ENCODE peak calls at places on chromosome 21, in eight cellular contexts. K is COR-L47; Z is Caki2; V is RCC 7860; T is astrocyte of the spinal cord; F is stimulated activated CD8-positive, alpha-beta memory T cell treated with anti-CD3 and anti-CD28 coated beads, Interleukin-2, amount 100 ng/mL, for 1 hour; D is neural crest cell; P is tibial artery. S is an unnamed sample.
A peak's percentile ranks its signal among the peaks of the same experiment; 100 is the strongest.

GRCh38 chr21:35649186-35649585 is 411.1 kb downstream of the SETD4 start:
- DNase-seq in F (no peak), Z (no peak), D (no peak), P (no peak), V (peak; percentile 54), T (peak; percentile 59), K (no peak), S (no peak)

GRCh38 chr21:46356494-46357334 is 32.8 kb downstream of the PCNT start:
- DNase-seq in V (no peak), Z (no peak), K (no peak), P (no peak), D (no peak), F (no peak), T (no peak), S (no peak)

GRCh38 chr21:31397939-31398338 is 53.9 kb upstream of the TIAM1 start:
- DNase-seq in P (no peak), K (no peak), Z (no peak), F (no peak), T (no peak), V (no peak), D (peak; percentile 36), S (no peak)

GRCh38 chr21:42781150-42781980 is 98.0 kb downstream of the WDR4 start:
- DNase-seq in K (peak; percentile 56), Z (no peak), V (no peak), D (no peak), P (no peak), T (no peak), F (no peak), S (no peak)

GRCh38 chr21:41255190-41255589 is 61.4 kb upstream of the FAM3B start:
- DNase-seq in T (no peak), Z (no peak), V (no peak), F (no peak), D (no peak), K (no peak), P (no peak), S (no peak)

GRCh38 chr21:42262826-42263225 is 43.9 kb downstream of the ABCG1 start:
- DNase-seq in T (no peak), D (no peak), Z (no peak), V (peak; percentile 23), F (no peak), K (no peak), P (peak; percentile 53), S (no peak)

GRCh38 chr21:26447932-26448331 is 125.2 kb downstream of the CYYR1 start:
- DNase-seq in D (no peak), F (no peak), V (no peak), K (no peak), T (no peak), P (no peak), Z (no peak), S (no peak)

GRCh38 chr21:35428489-35428888 is 379.4 kb upstream of the RUNX1 start:
- DNase-seq in T (peak; percentile 50), P (peak; percentile 39), F (no peak), Z (no peak), V (no peak), K (no peak), D (no peak), S (peak; percentile 4)

GRCh38 chr21:38349111-38349746 is 92.4 kb downstream of the KCNJ15 start:
- DNase-seq in F (no peak), V (no peak), P (no peak), T (peak; percentile 99), K (peak; percentile 8), Z (peak; percentile 67), D (no peak), S (no peak)

GRCh38 chr21:44092201-44092600 is 15.0 kb upstream of the PWP2 start:
- DNase-seq in P (no peak), Z (no peak), F (no peak), D (no peak), V (no peak), K (no peak), T (no peak), S (no peak)

GRCh38 chr21:21039624-21040023 is 41.4 kb downstream of the NCAM2 start:
- DNase-seq in D (no peak), T (no peak), F (no peak), K (no peak), Z (no peak), P (no peak), V (no peak), S (no peak)

GRCh38 chr21:38849776-38850175 is 44.0 kb downstream of the ETS2 start:
- DNase-seq in F (no peak), V (no peak), P (no peak), T (no peak), Z (no peak), K (no peak), D (no peak), S (no peak)

GRCh38 chr21:38319781-38320180 is 63.0 kb downstream of the KCNJ15 start:
- DNase-seq in P (no peak), F (no peak), K (no peak), V (peak; percentile 42), T (no peak), Z (no peak), D (no peak), S (no peak)

GRCh38 chr21:27077501-27077900 is 110.6 kb upstream of the ADAMTS5 start:
- DNase-seq in V (no peak), Z (no peak), F (no peak), D (no peak), T (no peak), P (no peak), K (no peak), S (no peak)

GRCh38 chr21:33370292-33370691 is 32.9 kb upstream of the IFNGR2 start:
- DNase-seq in P (no peak), F (no peak), K (no peak), V (no peak), Z (no peak), D (no peak), T (no peak), S (no peak)

GRCh38 chr21:45372732-45373355 is 32.1 kb upstream of the COL18A1 start:
- DNase-seq in F (no peak), K (no peak), V (peak; percentile 86), Z (peak; percentile 89), T (no peak), D (no peak), P (no peak), S (no peak)

GRCh38 chr21:44755227-44755626 is 43.9 kb upstream of the TSPEAR start:
- DNase-seq in D (no peak), V (no peak), F (no peak), K (no peak), T (peak; percentile 73), Z (no peak), P (no peak), S (no peak)

GRCh38 chr21:38263493-38263892 is 6.7 kb downstream of the KCNJ15 start:
- DNase-seq in V (peak; percentile 74), D (no peak), Z (no peak), F (no peak), P (peak; percentile 64), T (peak; percentile 87), K (no peak), S (no peak)

GRCh38 chr21:28793043-28793442 is 199.6 kb downstream of the LTN1 start:
- DNase-seq in V (no peak), K (no peak), F (no peak), P (no peak), T (peak; percentile 33), Z (no peak), D (no peak), S (no peak)

GRCh38 chr21:33561373-33561772 is 18.5 kb downstream of the SON start:
- DNase-seq in V (no peak), K (no peak), P (no peak), Z (no peak), F (no peak), D (no peak), T (no peak), S (no peak)

GRCh38 chr21:43865471-43866181 is 603 bp downstream of the AGPAT3 start:
- DNase-seq in V (no peak), Z (no peak), K (no peak), P (no peak), F (no peak), T (no peak), D (no peak), S (peak; percentile 40)

GRCh38 chr21:26388731-26389231 is 184.3 kb downstream of the CYYR1 start:
- DNase-seq in F (no peak), V (peak; percentile 71), P (no peak), T (peak; percentile 44), Z (peak; percentile 98), K (no peak), D (no peak), S (no peak)

GRCh38 chr21:39003982-39004775 is 179.1 kb downstream of the PSMG1 start:
- DNase-seq in P (no peak), Z (no peak), F (no peak), D (no peak), T (no peak), K (no peak), V (peak; percentile 8), S (no peak)